ENCODE peak calls at places on chromosomes 4 and X, in ten cellular contexts. P is uterus; B is astrocyte of the cerebellum; Y is fibroblast of the aortic adventitia; G is CD8-positive, alpha-beta memory T cell; N is WERI-Rb-1; S is fibroblast of mammary gland; Q is suprapubic skin; T is NB4; X is PC-3. R is an unnamed sample.

GRCh38 chr4:140102406-140102805 is 51.6 kb downstream of the MAML3 start:
- DNase-seq in P (no peak), B (no peak), Y (no peak), G (no peak), N (no peak), S (peak), Q (no peak), T (peak), X (peak), R (no peak)

GRCh38 chrX:134688181-134688580 is 29.9 kb upstream of the PLAC1 start:
- DNase-seq in P (no peak), B (no peak), Y (no peak), G (no peak), N (no peak), S (peak), Q (no peak), T (no peak), X (peak), R (no peak)

GRCh38 chr4:173261052-173261451 is 73.1 kb downstream of the HMGB2 start:
- DNase-seq in P (no peak), B (no peak), Y (no peak), G (no peak), N (no peak), S (no peak), Q (no peak), T (no peak), X (no peak), R (no peak)

GRCh38 chr4:48653217-48654014 is 126.7 kb downstream of the FRYL start:
- DNase-seq in P (no peak), B (peak), Y (peak), G (no peak), N (no peak), S (peak), Q (no peak), T (peak), X (no peak), R (peak)

GRCh38 chr4:121824950-121825349 is 1.3 kb upstream of the CCNA2 start:
- DNase-seq in P (no peak), B (no peak), Y (no peak), G (no peak), N (no peak), S (no peak), Q (no peak), T (no peak), X (no peak), R (no peak)

GRCh38 chrX:48676106-48676892 is 7.3 kb upstream of the WAS start:
- DNase-seq in P (peak), B (peak), Y (peak), G (peak), N (peak), S (peak), Q (peak), T (peak), X (peak), R (peak)

GRCh38 chr4:165190591-165191212 is 16.7 kb upstream of the KLHL2 start:
- DNase-seq in P (no peak), B (no peak), Y (peak), G (no peak), N (no peak), S (peak), Q (no peak), T (no peak), X (no peak), R (no peak)

GRCh38 chr4:6941796-6942195 is 32.2 kb downstream of the TBC1D14 start:
- DNase-seq in P (no peak), B (no peak), Y (no peak), G (no peak), N (no peak), S (no peak), Q (no peak), T (no peak), X (no peak), R (no peak)

GRCh38 chr4:146063143-146063542 is 112.4 kb upstream of the LSM6 start:
- DNase-seq in P (no peak), B (no peak), Y (no peak), G (no peak), N (no peak), S (no peak), Q (no peak), T (no peak), X (no peak), R (no peak)

GRCh38 chrX:107630031-107630689 is 1.9 kb downstream of the PRPS1 start:
- DNase-seq in P (no peak), B (no peak), Y (no peak), G (no peak), N (no peak), S (no peak), Q (no peak), T (no peak), X (no peak), R (no peak)

GRCh38 chr4:2305766-2306501 is 44.0 kb upstream of the MXD4 start:
- DNase-seq in P (no peak), B (no peak), Y (no peak), G (no peak), N (no peak), S (no peak), Q (no peak), T (peak), X (no peak), R (no peak)

GRCh38 chr4:26174033-26174432 is 146.8 kb upstream of the RBPJ start:
- DNase-seq in P (no peak), B (no peak), Y (no peak), G (no peak), N (no peak), S (no peak), Q (no peak), T (peak), X (no peak), R (no peak)

GRCh38 chrX:16208601-16209000 is 41.3 kb downstream of the MAGEB17 start:
- DNase-seq in P (no peak), B (no peak), Y (no peak), G (no peak), N (no peak), S (no peak), Q (no peak), T (no peak), X (no peak), R (no peak)

GRCh38 chr4:967113-968104 is 6.0 kb downstream of the DGKQ start:
- DNase-seq in P (no peak), B (no peak), Y (no peak), G (no peak), N (no peak), S (no peak), Q (no peak), T (no peak), X (no peak), R (no peak)

GRCh38 chrX:8105531-8105930 is 65.5 kb downstream of the VCX2 start:
- DNase-seq in P (no peak), B (no peak), Y (no peak), G (no peak), N (no peak), S (no peak), Q (no peak), T (no peak), X (no peak), R (no peak)
- H3K4me3 ChIP-seq in P (no peak), B (no peak), Y (no peak), G (no peak), N (no peak), S (no peak), Q (no peak), T (no peak), X (no peak), R (no peak)

DNA sequence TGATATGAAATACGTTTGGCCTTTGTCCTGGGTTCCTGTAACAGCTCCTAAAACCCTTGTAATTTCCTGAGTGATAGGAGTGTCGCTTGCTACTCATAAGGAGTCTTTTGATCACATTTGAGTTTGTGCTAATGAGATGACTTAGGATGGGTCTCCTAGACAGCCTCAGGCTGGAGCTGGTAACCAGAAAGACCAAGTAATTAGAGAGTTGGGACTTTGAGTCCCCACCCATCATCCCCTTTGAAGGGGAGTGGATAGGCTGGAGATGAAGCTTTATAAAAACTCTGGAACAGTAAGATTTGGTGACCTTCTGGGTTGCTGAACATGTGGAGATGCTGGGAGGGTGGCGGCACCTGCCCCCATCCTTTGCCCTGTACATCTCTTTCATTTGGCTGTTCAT is 2.9 kb downstream of the SEC24B start:
- DNase-seq in P (no peak), B (no peak), Y (no peak), G (no peak), N (no peak), S (no peak), Q (no peak), T (no peak), X (no peak), R (no peak)
- H3K4me3 ChIP-seq in P (no peak), B (no peak), Y (peak), G (no peak), N (no peak), S (no peak), Q (no peak), T (no peak), X (no peak), R (no peak)

GRCh38 chrX:154526901-154527675 is 11.1 kb upstream of the FAM3A start:
- DNase-seq in P (peak), B (peak), Y (peak), G (peak), N (peak), S (peak), Q (peak), T (peak), X (peak), R (peak)
- H3K4me3 ChIP-seq in P (peak), B (peak), Y (no peak), G (no peak), N (peak), S (peak), Q (peak), T (no peak), X (peak), R (peak)

GRCh38 chr4:41413670-41414069 is 124.3 kb upstream of the LIMCH1 start:
- DNase-seq in P (no peak), B (peak), Y (no peak), G (no peak), N (peak), S (no peak), Q (no peak), T (peak), X (peak), R (no peak)
- H3K4me3 ChIP-seq in P (no peak), B (no peak), Y (no peak), G (no peak), N (no peak), S (no peak), Q (no peak), T (no peak), X (no peak), R (no peak)

GRCh38 chrX:2694868-2695267 is 3.8 kb downstream of the CD99 start:
- DNase-seq in P (no peak), B (no peak), Y (peak), G (no peak), N (no peak), S (peak), Q (no peak), T (no peak), X (no peak), R (no peak)
- H3K4me3 ChIP-seq in P (no peak), B (no peak), Y (peak), G (peak), N (no peak), S (no peak), Q (peak), T (no peak), X (no peak), R (no peak)

GRCh38 chr4:113292371-113293042 is 243.1 kb downstream of the ANK2 start:
- DNase-seq in P (peak), B (peak), Y (peak), G (no peak), N (peak), S (peak), Q (no peak), T (no peak), X (no peak), R (peak)
- H3K4me3 ChIP-seq in P (no peak), B (no peak), Y (peak), G (no peak), N (no peak), S (no peak), Q (peak), T (no peak), X (no peak), R (no peak)

GRCh38 chr4:82562553-82562854 is 716 bp upstream of the TMEM150C start:
- DNase-seq in P (no peak), B (no peak), Y (no peak), G (no peak), N (no peak), S (no peak), Q (no peak), T (no peak), X (no peak), R (no peak)
- H3K4me3 ChIP-seq in P (no peak), B (peak), Y (no peak), G (no peak), N (peak), S (no peak), Q (peak), T (no peak), X (peak), R (no peak)

DNA sequence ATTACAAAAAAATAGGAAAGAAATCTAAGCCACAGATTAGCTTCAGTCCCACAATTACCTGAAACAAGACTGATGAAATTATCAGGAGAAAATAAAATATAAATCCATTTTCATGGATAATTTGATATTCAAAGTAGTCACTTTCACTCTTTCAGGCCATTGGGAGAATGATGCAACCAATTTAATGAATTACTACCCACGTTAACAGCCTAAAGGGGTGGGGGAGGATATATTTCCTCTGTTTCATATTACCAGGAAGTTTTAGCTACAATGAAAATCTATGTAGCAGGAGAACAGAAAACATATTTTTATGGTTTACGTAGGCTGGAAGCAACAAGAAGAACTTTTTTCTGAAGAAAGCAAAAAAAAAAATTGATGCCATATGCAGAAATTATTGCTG is 101.0 kb downstream of the CXXC4 start:
- DNase-seq in P (no peak), B (no peak), Y (no peak), G (no peak), N (no peak), S (no peak), Q (no peak), T (no peak), X (no peak), R (no peak)
- H3K4me3 ChIP-seq in P (no peak), B (no peak), Y (no peak), G (no peak), N (no peak), S (no peak), Q (peak), T (no peak), X (no peak), R (no peak)

GRCh38 chr4:113173865-113174264 is 124.4 kb downstream of the ANK2 start:
- DNase-seq in P (no peak), B (no peak), Y (no peak), G (no peak), N (no peak), S (no peak), Q (no peak), T (no peak), X (no peak), R (no peak)

GRCh38 chr4:113183032-113183573 is 133.7 kb downstream of the ANK2 start:
- DNase-seq in P (no peak), B (no peak), Y (no peak), G (no peak), N (no peak), S (no peak), Q (no peak), T (no peak), X (no peak), R (no peak)

GRCh38 chr4:113181289-113182007 is 132.0 kb downstream of the ANK2 start:
- DNase-seq in P (no peak), B (no peak), Y (no peak), G (no peak), N (peak), S (no peak), Q (no peak), T (no peak), X (no peak), R (no peak)

GRCh38 chr4:113179996-113180395 is 130.5 kb downstream of the ANK2 start:
- DNase-seq in P (no peak), B (no peak), Y (peak), G (no peak), N (no peak), S (peak), Q (no peak), T (no peak), X (no peak), R (no peak)

GRCh38 chr4:113179091-113179490 is 129.6 kb downstream of the ANK2 start:
- DNase-seq in P (no peak), B (no peak), Y (peak), G (no peak), N (no peak), S (no peak), Q (no peak), T (no peak), X (no peak), R (no peak)
- H3K4me3 ChIP-seq in P (no peak), B (no peak), Y (no peak), G (no peak), N (no peak), S (no peak), Q (no peak), T (no peak), X (no peak), R (no peak)

R was measured in ovary.